ENCODE peak calls at places on chromosomes 12 and 14, in five cellular contexts. F is left ventricle myocardium inferior, W is choroid plexus epithelial cell, M is mammary epithelial cell, L is stomach. A is an unnamed sample.

GRCh38 chr14:98689936-98690335 is 582.1 kb downstream of the BCL11B start:
- DNase-seq in F (no peak), W (no peak), M (no peak), L (no peak), A (no peak)

GRCh38 chr12:7008864-7009263 is 9.4 kb downstream of the LPCAT3 start:
- DNase-seq in F (no peak), W (no peak), M (no peak), L (no peak), A (no peak)

GRCh38 chr12:72509893-72510292 is 237.7 kb downstream of the TRHDE start:
- DNase-seq in F (no peak), W (peak; percentile 12), M (no peak), L (no peak), A (no peak)

GRCh38 chr14:54955143-54955542 is 52.5 kb upstream of the GCH1 start:
- DNase-seq in F (no peak), W (no peak), M (no peak), L (no peak), A (no peak)

GRCh38 chr14:92093320-92093719 is 13.1 kb downstream of the ATXN3 start:
- DNase-seq in F (no peak), W (peak; percentile 3), M (no peak), L (no peak), A (peak; percentile 8)

GRCh38 chr14:99522934-99523660 is 41.9 kb downstream of the CCNK start:
- DNase-seq in F (peak; percentile 15), W (peak; percentile 38), M (no peak), L (no peak), A (no peak)

GRCh38 chr14:103101964-103102688 is 7.6 kb downstream of the EXOC3L4 start:
- DNase-seq in F (no peak), W (no peak), M (no peak), L (no peak), A (no peak)

GRCh38 chr12:110023634-110024023 is 24.4 kb downstream of the ANKRD13A start:
- DNase-seq in F (no peak), W (no peak), M (no peak), L (no peak), A (no peak)

GRCh38 chr12:53169644-53170043 is 10.9 kb upstream of the ZNF740 start:
- DNase-seq in F (no peak), W (no peak), M (no peak), L (peak; percentile 9), A (no peak)

GRCh38 chr12:45174595-45174994 is 41.3 kb upstream of the ANO6 start:
- DNase-seq in F (no peak), W (no peak), M (no peak), L (no peak), A (no peak)

GRCh38 chr14:92600318-92601053 is 86.9 kb downstream of the RIN3 start:
- DNase-seq in F (no peak), W (peak; percentile 89), M (peak; percentile 78), L (no peak), A (peak; percentile 92)

GRCh38 chr12:115172521-115172920 is 488.5 kb upstream of the TBX3 start:
- DNase-seq in F (no peak), W (peak; percentile 15), M (no peak), L (no peak), A (peak; percentile 62)

GRCh38 chr14:21748869-21749303 is 75.3 kb upstream of the OR4E1 start:
- DNase-seq in F (peak; percentile 18), W (peak; percentile 61), M (peak; percentile 37), L (no peak), A (peak; percentile 46)

GRCh38 chr14:87013583-87013982 is 979.4 kb downstream of the GALC start:
- DNase-seq in F (no peak), W (peak; percentile 16), M (peak; percentile 83), L (no peak), A (peak; percentile 84)

GRCh38 chr12:50642035-50642451 is 121.9 kb upstream of the ATF1 start:
- DNase-seq in F (no peak), W (peak; percentile 91), M (peak; percentile 75), L (no peak), A (peak; percentile 54)

GRCh38 chr12:50042693-50043092 is 14.7 kb upstream of the ASIC1 start:
- DNase-seq in F (no peak), W (no peak), M (no peak), L (no peak), A (no peak)

GRCh38 chr14:101492716-101493115 is 68.6 kb upstream of the DIO3 start:
- DNase-seq in F (peak; percentile 12), W (no peak), M (no peak), L (no peak), A (no peak)

GRCh38 chr12:28941248-28941647 is 207.8 kb upstream of the FAR2 start:
- DNase-seq in F (no peak), W (no peak), M (peak; percentile 67), L (no peak), A (no peak)

GRCh38 chr14:104110491-104111209 is 25.1 kb downstream of the ASPG start:
- DNase-seq in F (peak; percentile 5), W (no peak), M (no peak), L (peak; percentile 25), A (no peak)

GRCh38 chr14:35818346-35819115 is 7.6 kb upstream of the BRMS1L start:
- DNase-seq in F (no peak), W (peak; percentile 73), M (peak; percentile 32), L (no peak), A (peak; percentile 56)

GRCh38 chr12:105036937-105037649 is 47.2 kb downstream of the ALDH1L2 start:
- DNase-seq in F (no peak), W (peak; percentile 12), M (no peak), L (no peak), A (no peak)

GRCh38 chr12:11991604-11992003 is 79.1 kb upstream of the BCL2L14 start:
- DNase-seq in F (no peak), W (peak; percentile 9), M (no peak), L (no peak), A (no peak)

GRCh38 chr14:64779472-64779871 is 75.2 kb downstream of the PLEKHG3 start:
- DNase-seq in F (peak; percentile 71), W (no peak), M (no peak), L (peak; percentile 70), A (no peak)

GRCh38 chr14:102019141-102019540 is 54.8 kb downstream of the DYNC1H1 start:
- DNase-seq in F (no peak), W (no peak), M (no peak), L (no peak), A (no peak)

GRCh38 chr12:25906651-25907340 is 51.7 kb upstream of the RASSF8 start:
- DNase-seq in F (no peak), W (no peak), M (no peak), L (no peak), A (no peak)

GRCh38 chr14:101007004-101007614 is 103.6 kb upstream of the RTL1 start:
- DNase-seq in F (no peak), W (no peak), M (no peak), L (no peak), A (no peak)

GRCh38 chr14:59398841-59399240 is 66.3 kb downstream of the GPR135 start:
- DNase-seq in F (no peak), W (peak; percentile 12), M (no peak), L (no peak), A (no peak)
- H3K4me3 ChIP-seq in F (no peak overlapping the region), W (no peak overlapping the region), M (no peak overlapping the region), L (no peak overlapping the region), A (no peak overlapping the region)

GRCh38 chr14:96525452-96525851 is 23.3 kb downstream of the PAPOLA start:
- DNase-seq in F (no peak), W (peak; percentile 5), M (no peak), L (no peak), A (no peak)
- TF ChIP-seq CTCF in F (no peak), W (no peak), M (no peak), L (no peak), A (no peak)

DNA sequence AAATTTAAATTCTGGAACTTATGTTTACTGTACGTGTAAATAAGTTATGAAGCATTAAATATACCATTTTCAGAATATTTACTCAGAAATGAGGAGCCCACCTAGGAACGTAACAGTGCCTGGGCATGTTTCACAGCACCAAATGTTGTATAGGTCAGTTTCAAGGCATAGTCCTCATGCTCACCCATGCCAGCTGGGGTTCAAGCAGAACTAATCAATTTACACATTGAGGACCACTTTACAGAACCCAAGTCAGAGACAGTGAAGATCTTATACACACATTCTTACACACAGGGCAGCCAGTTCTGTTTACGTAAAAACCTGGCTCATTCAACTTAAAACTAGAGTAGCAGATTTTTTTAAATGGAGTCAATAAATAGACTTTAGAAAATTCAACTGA is 2.0 kb downstream of the KICS2 start:
- DNase-seq in F (no peak), W (no peak), M (no peak), L (no peak), A (no peak)
- H3K4me3 ChIP-seq in F (no peak overlapping the region), W (no peak overlapping the region), M (no peak overlapping the region), L (no peak overlapping the region), A (no peak overlapping the region)

GRCh38 chr12:47021298-47021697 is 58.1 kb upstream of the PCED1B start:
- DNase-seq in F (no peak), W (peak; percentile 95), M (peak; percentile 93), L (no peak), A (peak; percentile 95)
- TF ChIP-seq CTCF in F (peak; percentile 76), W (peak; percentile 63), M (peak; percentile 56), L (no peak), A (peak; percentile 73)

GRCh38 chr12:112755507-112755906 is 36.0 kb upstream of the RPH3A start:
- DNase-seq in F (no peak), W (no peak), M (no peak), L (no peak), A (no peak)
- H3K4me3 ChIP-seq in F (no peak overlapping the region), W (no peak overlapping the region), M (no peak overlapping the region), L (no peak overlapping the region), A (no peak overlapping the region)

A was measured in fibroblast of mammary gland.